ENCODE peak calls at places on chromosomes 13 and 19, in five cellular contexts. V, R, H, F and L are unnamed samples.

GRCh38 chr13:20045946-20046548 is 87.5 kb downstream of the ZMYM2 start:
- DNase-seq in V (no peak), R (no peak), H (no peak), F (no peak), L (no peak)

GRCh38 chr13:31321457-31321856 is 121.7 kb downstream of the B3GLCT start:
- DNase-seq in F (no peak), V (no peak), R (no peak), H (no peak), L (no peak)

GRCh38 chr19:47430041-47430802 is 10.9 kb upstream of the MEIS3 start:
- DNase-seq in F (peak), H (no peak), R (no peak), V (no peak), L (no peak)

GRCh38 chr19:38483016-38483630 is 49.6 kb downstream of the RYR1 start:
- DNase-seq in V (no peak), H (no peak), R (no peak), F (no peak), L (no peak)

GRCh38 chr13:31051999-31052398 is 109.7 kb downstream of the HSPH1 start:
- DNase-seq in F (no peak), H (no peak), V (no peak), R (no peak), L (no peak)

GRCh38 chr13:112785419-112785856 is 95.6 kb downstream of the ATP11A start:
- DNase-seq in F (no peak), H (no peak), V (no peak), R (no peak), L (no peak)

GRCh38 chr19:16977306-16977705 is 49.3 kb downstream of the CPAMD8 start:
- DNase-seq in H (no peak), R (no peak), V (no peak), F (no peak), L (no peak)

GRCh38 chr13:87084192-87084591 is 587.0 kb upstream of the SLITRK5 start:
- DNase-seq in R (no peak), V (no peak), H (no peak), F (no peak), L (no peak)

GRCh38 chr19:30653646-30654386 is 281.6 kb downstream of the ZNF536 start:
- DNase-seq in V (no peak), H (no peak), F (no peak), R (no peak), L (no peak)

GRCh38 chr19:15253513-15253912 is 21.3 kb upstream of the EPHX3 start:
- DNase-seq in F (no peak), H (no peak), R (no peak), V (no peak), L (no peak)

GRCh38 chr13:71605744-71606143 is 261.3 kb downstream of the DACH1 start:
- DNase-seq in F (no peak), R (no peak), H (no peak), V (no peak), L (no peak)

GRCh38 chr19:29371766-29372415 is 153.9 kb upstream of the VSTM2B start:
- DNase-seq in R (no peak), H (no peak), F (no peak), V (no peak), L (no peak)

GRCh38 chr13:60759499-60759898 is 362.5 kb downstream of the TDRD3 start:
- DNase-seq in H (peak), F (no peak), V (no peak), R (peak), L (no peak)

GRCh38 chr19:41225238-41226052 is 6.4 kb downstream of the AXL start:
- DNase-seq in R (peak), H (peak), F (peak), V (peak), L (peak)

GRCh38 chr19:48085904-48086864 is 24.4 kb downstream of the PLA2G4C start:
- DNase-seq in V (no peak), F (no peak), H (no peak), R (no peak), L (no peak)

GRCh38 chr13:113564331-113565023 is 20.1 kb upstream of the TFDP1 start:
- DNase-seq in H (no peak), V (no peak), F (no peak), R (no peak), L (no peak)

GRCh38 chr13:28483313-28483931 is 11.5 kb downstream of the FLT1 start:
- DNase-seq in H (no peak), F (no peak), V (no peak), R (no peak), L (no peak)

GRCh38 chr19:47573076-47574026 is at the start of gene ZNF541:
- DNase-seq in V (peak), R (no peak), H (peak), F (no peak), L (no peak)

DNA sequence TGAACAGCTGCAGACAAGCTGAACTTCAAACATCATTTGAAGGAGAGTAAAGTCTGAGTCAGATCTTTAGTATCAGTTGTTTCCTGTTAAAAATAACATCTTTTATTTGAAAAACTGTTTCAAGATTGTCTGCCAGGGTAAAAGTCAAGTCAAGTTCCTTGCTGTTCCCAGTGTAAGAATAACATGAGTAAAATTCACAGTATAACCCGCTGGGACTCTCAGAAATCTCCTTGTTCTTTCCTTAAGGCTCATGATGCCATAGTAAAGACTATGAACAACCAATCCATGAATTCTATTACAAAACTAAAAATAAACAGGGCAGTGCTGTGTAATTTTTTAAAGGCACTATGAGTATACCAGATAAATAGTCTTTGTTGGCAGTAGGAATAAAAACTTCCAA is 112.9 kb downstream of the IRS2 start:
- DNase-seq in R (no peak), H (no peak), V (no peak), F (no peak), L (peak)
- TF ChIP-seq CTCF in R (no peak), H (no peak), V (no peak), F (no peak), L (no peak)

DNA sequence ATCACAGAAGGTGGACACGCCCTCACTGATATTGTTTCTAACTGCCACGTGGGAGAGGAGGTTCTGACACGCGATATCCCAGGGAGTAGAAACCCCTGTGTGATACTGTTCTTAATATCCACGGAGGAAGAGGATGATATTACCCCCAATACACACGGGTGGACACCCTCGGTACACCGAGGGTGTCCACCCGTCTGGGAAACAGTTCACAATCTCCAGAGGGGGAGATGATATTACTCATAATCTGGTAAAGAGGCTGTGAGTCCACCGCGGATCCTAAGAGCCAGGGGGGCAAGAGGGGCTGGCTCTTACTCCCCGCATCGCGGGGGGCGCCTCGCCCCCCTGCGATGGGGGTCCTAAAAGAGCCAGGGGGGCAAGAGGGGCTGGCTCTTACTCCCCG is 29.6 kb upstream of the RGCC start:
- DNase-seq in F (no peak), H (no peak), V (no peak), R (no peak), L (no peak)
- H3K4me3 ChIP-seq in F (no peak), H (no peak), V (peak), R (no peak), L (no peak)

DNA sequence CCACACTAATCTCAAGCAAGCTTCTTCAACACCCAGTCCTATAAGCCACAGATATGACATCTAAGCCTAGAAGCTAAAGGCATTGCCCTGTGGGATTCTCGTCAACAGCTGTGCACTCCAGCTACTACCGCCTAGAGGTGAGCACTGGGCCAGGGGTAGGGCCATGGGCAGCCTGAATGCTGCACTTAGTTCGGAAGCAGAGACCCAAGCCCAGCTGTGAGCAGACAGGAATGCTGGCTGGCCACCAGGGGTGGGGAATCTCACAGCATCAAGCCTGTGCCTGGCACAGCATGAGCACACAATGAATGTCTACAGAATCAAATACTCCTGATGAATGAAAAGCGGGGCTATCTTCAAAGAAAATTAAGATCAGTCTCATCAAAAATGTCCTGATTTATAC is 167.5 kb upstream of the UBL3 start:
- DNase-seq in R (no peak), H (no peak), V (no peak), F (no peak), L (no peak)
- TF ChIP-seq CTCF in R (no peak), H (no peak), V (no peak), F (no peak), L (no peak)

GRCh38 chr19:6287269-6287885 is 7.6 kb upstream of the MLLT1 start:
- DNase-seq in R (no peak), V (no peak), H (no peak), F (no peak), L (no peak)
- H3K4me3 ChIP-seq in R (no peak), V (no peak), H (no peak), F (no peak), L (no peak)

GRCh38 chr13:110897521-110897920 is 17.3 kb downstream of the ANKRD10 start:
- DNase-seq in V (no peak), F (no peak), R (no peak), H (no peak), L (no peak)
- TF ChIP-seq CTCF in V (no peak), F (no peak), R (no peak), H (no peak), L (no peak)

DNA sequence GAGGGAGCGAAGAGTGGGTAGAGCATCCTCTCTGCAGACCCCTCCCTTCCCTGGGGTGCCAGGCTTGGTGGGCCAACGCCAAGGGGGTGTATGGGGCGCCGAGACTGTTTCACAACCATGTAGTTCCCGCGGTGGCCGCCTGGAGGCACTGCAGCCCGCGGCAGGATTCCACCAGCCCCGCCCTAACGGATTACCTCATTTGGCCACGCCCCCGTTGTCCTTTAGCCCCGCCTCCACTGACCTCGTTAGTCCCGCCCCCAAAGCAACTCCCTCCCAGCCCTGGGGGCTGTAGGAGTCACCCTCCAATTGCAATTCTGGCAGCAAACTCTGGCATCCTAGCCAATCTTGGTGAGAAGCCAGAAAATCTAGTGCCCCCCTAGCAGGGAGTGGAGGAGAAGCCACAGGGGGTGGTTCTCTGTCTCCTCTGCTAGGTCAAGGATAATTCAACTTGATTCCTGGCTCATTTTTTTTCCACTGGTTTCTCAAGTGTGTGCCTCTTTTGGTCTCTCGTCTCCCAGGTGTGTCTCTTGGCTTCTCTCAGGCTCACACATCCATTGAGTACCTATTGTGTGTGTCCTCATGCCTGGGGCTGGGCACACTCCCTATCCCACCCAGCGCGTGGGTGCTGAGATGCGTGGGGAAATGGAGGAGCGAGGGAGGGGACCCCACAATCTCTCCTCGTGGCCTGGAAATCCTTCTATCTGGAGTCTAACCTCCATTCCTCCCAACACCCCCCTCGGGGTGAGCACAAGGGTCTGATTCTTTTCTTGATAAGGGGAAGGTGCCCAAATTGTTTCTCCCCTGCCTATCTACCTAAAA is 2.0 kb downstream of the OLFM2 start:
- DNase-seq in V (peak), F (peak), R (peak), H (peak), L (no peak)
- H3K4me3 ChIP-seq in V (no peak), F (no peak), R (no peak), H (no peak), L (peak)

DNA sequence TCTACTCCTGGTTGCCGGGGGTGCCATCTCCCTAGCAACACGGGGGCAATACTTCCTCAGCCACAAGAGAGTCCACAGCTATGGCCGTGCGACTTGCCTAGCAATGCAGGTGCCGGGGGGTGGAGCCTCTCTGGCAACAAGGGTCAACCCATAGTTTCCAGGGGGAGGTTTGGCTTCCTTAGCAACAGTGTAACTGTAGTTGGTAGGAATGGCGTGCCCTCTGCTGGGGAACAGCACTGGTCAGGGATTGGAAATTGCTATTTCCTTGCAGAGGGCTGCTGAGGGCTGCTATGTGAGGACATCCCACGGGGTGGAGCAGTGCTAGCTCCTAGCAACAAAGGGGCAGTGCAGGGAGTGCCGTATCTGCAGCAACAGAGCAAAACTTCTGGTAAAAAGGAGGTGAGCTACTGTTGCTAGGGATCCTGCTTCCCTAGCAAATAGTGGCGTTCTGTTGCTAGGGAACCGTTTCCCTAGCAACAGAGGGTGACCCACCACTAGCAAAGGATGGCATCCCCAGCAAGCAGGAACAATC is 7.0 kb upstream of the TMC4 start:
- DNase-seq in H (no peak), R (peak), F (peak), V (no peak), L (no peak)
- TF ChIP-seq CTCF in H (no peak), R (peak), F (peak), V (peak), L (peak)

DNA sequence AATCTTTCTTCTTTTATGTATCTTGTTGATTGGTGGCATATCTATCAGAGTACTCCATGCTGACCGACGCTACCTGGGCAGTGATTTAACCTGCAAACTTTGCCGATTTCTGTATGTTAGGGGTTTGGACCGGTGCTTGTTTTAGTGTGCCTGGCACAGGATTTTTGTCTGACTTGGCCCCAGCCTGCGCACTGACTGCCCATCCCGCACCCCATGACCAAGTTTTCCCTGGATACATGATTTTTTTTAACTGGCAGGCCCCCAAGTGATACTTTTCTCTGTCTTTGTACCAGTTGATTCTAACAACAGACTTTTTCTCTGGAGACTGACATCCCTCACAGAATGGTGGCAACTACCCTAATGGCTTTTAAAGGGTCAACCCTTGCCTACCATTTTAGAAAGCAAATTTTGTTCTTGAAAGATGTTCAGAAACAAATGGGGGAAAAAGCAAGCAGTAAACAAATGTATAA is 69.0 kb upstream of the C1QTNF9B start:
- DNase-seq in R (no peak), F (no peak), V (no peak), H (no peak), L (no peak)
- H3K4me3 ChIP-seq in R (peak), F (no peak), V (peak), H (no peak), L (no peak)